ENCODE peak calls at places on chromosomes 2 and 18, in seven cellular contexts. Q is frontal cortex; G is RWPE1; U is stimulated activated CD4-positive, alpha-beta T cell treated with anti-CD3 and anti-CD28 coated beads, Interleukin-1b, Interleukin-23, amount 100 ng/mL, for 24 hours; C is HT-29; F is RPMI8226; B is posterior vena cava. J is an unnamed sample.

GRCh38 chr2:57941826-57942225 is 104.8 kb upstream of the VRK2 start:
- DNase-seq in Q (no peak), G (no peak), U (no peak), C (no peak), F (no peak), B (no peak), J (no peak)

GRCh38 chr2:155218945-155219344 is 520.5 kb downstream of the KCNJ3 start:
- DNase-seq in Q (no peak), G (no peak), U (no peak), C (no peak), F (no peak), B (no peak), J (no peak)

GRCh38 chr2:190407246-190407661 is 901 bp upstream of the MFSD6 start:
- DNase-seq in Q (no peak), G (no peak), U (no peak), C (peak; percentile 64), F (no peak), B (no peak), J (no peak)

GRCh38 chr2:16584094-16584493 is 81.5 kb downstream of the CYRIA start:
- DNase-seq in Q (no peak), G (no peak), U (no peak), C (no peak), F (no peak), B (no peak), J (no peak)

GRCh38 chr2:8568543-8569302 is 113.1 kb upstream of the ID2 start:
- DNase-seq in Q (no peak), G (no peak), U (no peak), C (no peak), F (no peak), B (no peak), J (no peak)

GRCh38 chr2:11822746-11823411 is 76.4 kb downstream of the LPIN1 start:
- DNase-seq in Q (no peak), G (peak; percentile 80), U (no peak), C (peak; percentile 79), F (no peak), B (no peak), J (no peak)

GRCh38 chr2:226795281-226796011 is 4.2 kb downstream of the IRS1 start:
- DNase-seq in Q (no peak), G (peak; percentile 14), U (no peak), C (peak; percentile 60), F (no peak), B (peak; percentile 81), J (no peak)

GRCh38 chr2:20436716-20437470 is 10.0 kb upstream of the RHOB start:
- DNase-seq in Q (no peak), G (no peak), U (no peak), C (no peak), F (no peak), B (no peak), J (no peak)

GRCh38 chr2:165725421-165725820 is 68.6 kb downstream of the GALNT3 start:
- DNase-seq in Q (no peak), G (peak; percentile 73), U (no peak), C (no peak), F (no peak), B (no peak), J (peak; percentile 75)

GRCh38 chr2:222795671-222796357 is 65.0 kb upstream of the ACSL3 start:
- DNase-seq in Q (no peak), G (no peak), U (no peak), C (no peak), F (no peak), B (no peak), J (no peak)

GRCh38 chr18:79786781-79787526 is 10.8 kb upstream of the KCNG2 start:
- DNase-seq in Q (no peak), G (no peak), U (no peak), C (no peak), F (no peak), B (peak; percentile 58), J (no peak)

GRCh38 chr2:25606892-25607291 is 66.5 kb downstream of the DTNB start:
- DNase-seq in Q (no peak), G (peak; percentile 50), U (no peak), C (peak; percentile 54), F (peak; percentile 39), B (no peak), J (peak; percentile 41)

GRCh38 chr2:38652431-38653273 is 13.3 kb upstream of the GALM start:
- DNase-seq in Q (no peak), G (no peak), U (no peak), C (no peak), F (no peak), B (no peak), J (no peak)